ENCODE peak calls at places on chromosomes 16 and 17, in six cellular contexts. P, X, O, Q, E and Z are unnamed samples.

GRCh38 chr17:41792835-41793748 is 6.6 kb upstream of the JUP start:
- DNase-seq in P (no peak), X (peak; percentile 66), O (no peak), Q (no peak), E (no peak), Z (no peak)

GRCh38 chr16:49473131-49473530 is 99.5 kb downstream of the C16orf78 start:
- DNase-seq in P (peak; percentile 23), X (no peak), O (no peak), Q (no peak), E (no peak), Z (no peak)

GRCh38 chr17:43410557-43411368 is 12.0 kb downstream of the ARL4D start:
- DNase-seq in P (peak; percentile 87), X (no peak), O (no peak), Q (no peak), E (no peak), Z (no peak)

GRCh38 chr16:50702725-50703124 is 9.3 kb downstream of the NOD2 start:
- DNase-seq in P (no peak), X (no peak), O (no peak), Q (no peak), E (no peak), Z (no peak)

GRCh38 chr17:81030726-81031570 is 4.0 kb upstream of the BAIAP2 start:
- DNase-seq in P (peak; percentile 81), X (no peak), O (no peak), Q (no peak), E (no peak), Z (no peak)

GRCh38 chr17:69857412-69857835 is 217.6 kb upstream of the KCNJ16 start:
- DNase-seq in P (no peak), X (peak; percentile 90), O (no peak), Q (no peak), E (no peak), Z (no peak)

GRCh38 chr17:7703584-7704574 is 1.1 kb upstream of the EFNB3 start:
- DNase-seq in P (no peak), X (peak; percentile 26), O (no peak), Q (peak; percentile 19), E (no peak), Z (no peak)

GRCh38 chr17:16243385-16243784 is 26.4 kb downstream of the PIGL start:
- DNase-seq in P (no peak), X (no peak), O (no peak), Q (no peak), E (no peak), Z (no peak)

GRCh38 chr17:17214646-17215436 is 8.7 kb upstream of the PLD6 start:
- DNase-seq in P (no peak), X (no peak), O (no peak), Q (no peak), E (no peak), Z (no peak)

GRCh38 chr16:1281517-1281916 is 25.6 kb downstream of the TPSD1 start:
- DNase-seq in P (no peak), X (no peak), O (no peak), Q (no peak), E (no peak), Z (no peak)

GRCh38 chr17:1852327-1852726 is 22.5 kb downstream of the RPA1 start:
- DNase-seq in P (peak; percentile 63), X (no peak), O (no peak), Q (no peak), E (no peak), Z (no peak)

GRCh38 chr16:1535391-1536291 is 2.2 kb downstream of the TMEM204 start:
- DNase-seq in P (no peak), X (no peak), O (no peak), Q (peak; percentile 56), E (no peak), Z (no peak)

GRCh38 chr17:42720996-42721583 is 23.8 kb downstream of the EZH1 start:
- DNase-seq in P (no peak), X (peak; percentile 37), O (no peak), Q (peak; percentile 16), E (no peak), Z (no peak)

GRCh38 chr16:80974649-80975376 is 31.9 kb downstream of the CMC2 start:
- DNase-seq in P (peak; percentile 78), X (no peak), O (no peak), Q (no peak), E (no peak), Z (no peak)

GRCh38 chr17:12316021-12316420 is 295.3 kb downstream of the MAP2K4 start:
- DNase-seq in P (no peak), X (no peak), O (no peak), Q (no peak), E (no peak), Z (no peak)

GRCh38 chr17:4420692-4421131 is 13.0 kb upstream of the SPNS3 start:
- DNase-seq in P (peak; percentile 57), X (peak; percentile 28), O (peak; percentile 30), Q (peak; percentile 68), E (peak; percentile 5), Z (no peak)

GRCh38 chr16:72997141-72997542 is 50.8 kb downstream of the ZFHX3 start:
- DNase-seq in P (no peak), X (no peak), O (no peak), Q (no peak), E (no peak), Z (no peak)

GRCh38 chr17:3447625-3448024 is 14.0 kb upstream of the OR1E2 start:
- DNase-seq in P (no peak), X (no peak), O (no peak), Q (no peak), E (no peak), Z (no peak)

GRCh38 chr16:23245268-23245667 is 56.8 kb upstream of the SCNN1B start:
- DNase-seq in P (peak; percentile 46), X (no peak), O (no peak), Q (no peak), E (no peak), Z (no peak)

GRCh38 chr17:41325611-41326010 is 10.1 kb upstream of the KRTAP17-1 start:
- DNase-seq in P (no peak), X (no peak), O (no peak), Q (no peak), E (no peak), Z (no peak)

GRCh38 chr16:10979717-10980601 is 35.6 kb downstream of the CLEC16A start:
- DNase-seq in P (peak; percentile 91), X (peak; percentile 51), O (no peak), Q (no peak), E (no peak), Z (no peak)

GRCh38 chr16:64406661-64407267 is 715.1 kb downstream of the CDH11 start:
- DNase-seq in P (no peak), X (no peak), O (no peak), Q (no peak), E (no peak), Z (no peak)

GRCh38 chr17:8889458-8890210 is 22.2 kb upstream of the PIK3R6 start:
- DNase-seq in P (no peak), X (no peak), O (no peak), Q (no peak), E (no peak), Z (no peak)

GRCh38 chr16:4685292-4685691 is 8.1 kb upstream of the NUDT16L1 start:
- DNase-seq in P (peak; percentile 84), X (no peak), O (no peak), Q (no peak), E (no peak), Z (no peak)

GRCh38 chr16:51267676-51268075 is 116.6 kb upstream of the SALL1 start:
- DNase-seq in P (no peak), X (no peak), O (no peak), Q (no peak), E (no peak), Z (no peak)

GRCh38 chr16:83913234-83913633 is 14.3 kb downstream of the MLYCD start:
- DNase-seq in P (no peak), X (no peak), O (no peak), Q (no peak), E (no peak), Z (no peak)

GRCh38 chr17:78082988-78083387 is 45.6 kb downstream of the TMC6 start:
- DNase-seq in P (no peak), X (no peak), O (no peak), Q (no peak), E (no peak), Z (no peak)

GRCh38 chr16:67941469-67942199 is 2.3 kb downstream of the LCAT start:
- DNase-seq in P (no peak), X (no peak), O (no peak), Q (no peak), E (no peak), Z (no peak)

GRCh38 chr17:82435103-82435502 is 15.4 kb downstream of the CYBC1 start:
- DNase-seq in P (no peak), X (no peak), O (no peak), Q (no peak), E (no peak), Z (no peak)

GRCh38 chr17:14749269-14749668 is 448.4 kb downstream of the HS3ST3B1 start:
- DNase-seq in P (no peak), X (no peak), O (no peak), Q (no peak), E (no peak), Z (no peak)

GRCh38 chr16:87563022-87563421 is 39.3 kb upstream of the JPH3 start:
- DNase-seq in P (no peak), X (no peak), O (no peak), Q (no peak), E (no peak), Z (no peak)

GRCh38 chr17:73787721-73788051 is 143.4 kb upstream of the SDK2 start:
- DNase-seq in P (no peak), X (no peak), O (no peak), Q (no peak), E (no peak), Z (no peak)

GRCh38 chr17:58679263-58680037 is 12.4 kb downstream of the TEX14 start:
- DNase-seq in P (no peak), X (peak; percentile 51), O (no peak), Q (no peak), E (no peak), Z (no peak)